ENCODE peak calls at places on chromosomes 12 and 14, in five cellular contexts. One of them, this sample, is unnamed.
A peak's percentile ranks its signal among the peaks of the same experiment; 100 is the strongest.

GRCh38 chr14:101478096-101478495 is 83.2 kb upstream of the DIO3 start:
- DNase-seq in fibroblast of lung: no peak
- DNase-seq in HepG2: no peak
- DNase-seq in colonic mucosa: peak; percentile 17
- DNase-seq in ovary: peak; percentile 13
- DNase-seq in this sample: no peak

GRCh38 chr12:46982629-46983392 is 96.6 kb upstream of the PCED1B start:
- DNase-seq in ovary: no peak
- DNase-seq in HepG2: no peak
- DNase-seq in fibroblast of lung: no peak
- DNase-seq in colonic mucosa: no peak
- DNase-seq in this sample: no peak

GRCh38 chr14:92644166-92644565 is 104.3 kb downstream of the LGMN start:
- DNase-seq in colonic mucosa: no peak
- DNase-seq in ovary: no peak
- DNase-seq in HepG2: no peak
- DNase-seq in fibroblast of lung: peak; percentile 75
- DNase-seq in this sample: no peak

GRCh38 chr12:113208041-113208934 is 13.0 kb upstream of the TPCN1 start:
- DNase-seq in colonic mucosa: peak; percentile 54
- DNase-seq in HepG2: no peak
- DNase-seq in ovary: no peak
- DNase-seq in fibroblast of lung: peak; percentile 47
- DNase-seq in this sample: peak; percentile 53

GRCh38 chr12:113961921-113962710 is 4.0 kb downstream of the RBM19 start:
- DNase-seq in HepG2: peak; percentile 20
- DNase-seq in fibroblast of lung: peak; percentile 12
- DNase-seq in colonic mucosa: no peak
- DNase-seq in ovary: no peak
- DNase-seq in this sample: no peak

GRCh38 chr12:59736786-59737185 is 141.0 kb downstream of the SLC16A7 start:
- DNase-seq in HepG2: no peak
- DNase-seq in ovary: no peak
- DNase-seq in fibroblast of lung: peak; percentile 91
- DNase-seq in colonic mucosa: no peak
- DNase-seq in this sample: no peak

GRCh38 chr12:3752741-3753486 is at the start of gene CRACR2A:
- DNase-seq in colonic mucosa: peak; percentile 79
- DNase-seq in ovary: peak; percentile 61
- DNase-seq in fibroblast of lung: peak; percentile 68
- DNase-seq in HepG2: no peak
- DNase-seq in this sample: peak; percentile 55

GRCh38 chr12:16939871-16940306 is 333.9 kb upstream of the LMO3 start:
- DNase-seq in HepG2: peak; percentile 80
- DNase-seq in fibroblast of lung: peak; percentile 76
- DNase-seq in ovary: no peak
- DNase-seq in colonic mucosa: peak; percentile 62
- DNase-seq in this sample: peak; percentile 57

GRCh38 chr12:74317078-74317581 is 220.5 kb upstream of the ATXN7L3B start:
- DNase-seq in fibroblast of lung: peak; percentile 67
- DNase-seq in colonic mucosa: no peak
- DNase-seq in HepG2: no peak
- DNase-seq in ovary: peak; percentile 80
- DNase-seq in this sample: no peak

GRCh38 chr14:20539906-20540305 is 20.9 kb downstream of the RNASE9 start:
- DNase-seq in colonic mucosa: no peak
- DNase-seq in HepG2: no peak
- DNase-seq in fibroblast of lung: no peak
- DNase-seq in ovary: no peak
- DNase-seq in this sample: no peak

GRCh38 chr12:47910486-47910885 is 5.7 kb upstream of the VDR start:
- DNase-seq in colonic mucosa: peak; percentile 17
- DNase-seq in fibroblast of lung: peak; percentile 9
- DNase-seq in HepG2: no peak
- DNase-seq in ovary: no peak
- DNase-seq in this sample: no peak

GRCh38 chr12:108349245-108349644 is 10.1 kb upstream of the CMKLR1 start:
- DNase-seq in ovary: peak; percentile 16
- DNase-seq in HepG2: no peak
- DNase-seq in colonic mucosa: no peak
- DNase-seq in fibroblast of lung: no peak
- DNase-seq in this sample: no peak

GRCh38 chr14:88245321-88245720 is 77.7 kb downstream of the KCNK10 start:
- DNase-seq in HepG2: no peak
- DNase-seq in ovary: no peak
- DNase-seq in colonic mucosa: no peak
- DNase-seq in fibroblast of lung: no peak
- DNase-seq in this sample: no peak

GRCh38 chr14:95440951-95441350 is 75.5 kb downstream of the SYNE3 start:
- DNase-seq in HepG2: no peak
- DNase-seq in fibroblast of lung: peak; percentile 13
- DNase-seq in ovary: no peak
- DNase-seq in colonic mucosa: no peak
- DNase-seq in this sample: no peak

GRCh38 chr14:72178517-72178916 is 246.3 kb downstream of the RGS6 start:
- DNase-seq in fibroblast of lung: no peak
- DNase-seq in HepG2: no peak
- DNase-seq in colonic mucosa: no peak
- DNase-seq in ovary: no peak
- DNase-seq in this sample: no peak

GRCh38 chr12:130183585-130184370 is 21.5 kb downstream of the FZD10 start:
- DNase-seq in colonic mucosa: no peak
- DNase-seq in HepG2: no peak
- DNase-seq in fibroblast of lung: no peak
- DNase-seq in ovary: no peak
- DNase-seq in this sample: no peak

GRCh38 chr12:31466768-31467167 is 124.2 kb downstream of the DENND5B start:
- DNase-seq in fibroblast of lung: peak; percentile 51
- DNase-seq in ovary: no peak
- DNase-seq in colonic mucosa: no peak
- DNase-seq in HepG2: no peak
- DNase-seq in this sample: no peak

GRCh38 chr12:39375206-39375808 is 67.6 kb downstream of the KIF21A start:
- DNase-seq in ovary: no peak
- DNase-seq in HepG2: peak; percentile 13
- DNase-seq in fibroblast of lung: peak; percentile 65
- DNase-seq in colonic mucosa: no peak
- DNase-seq in this sample: no peak

GRCh38 chr14:98766818-98767217 is 505.2 kb downstream of the BCL11B start:
- DNase-seq in fibroblast of lung: peak; percentile 1
- DNase-seq in ovary: no peak
- DNase-seq in colonic mucosa: no peak
- DNase-seq in HepG2: no peak
- DNase-seq in this sample: no peak

GRCh38 chr12:124390442-124391116 is 95.7 kb downstream of the RFLNA start:
- DNase-seq in HepG2: no peak
- DNase-seq in ovary: no peak
- DNase-seq in colonic mucosa: peak; percentile 44
- DNase-seq in fibroblast of lung: peak; percentile 85
- DNase-seq in this sample: peak; percentile 32

GRCh38 chr12:27555928-27556778 is 32.1 kb downstream of the PPFIBP1 start:
- DNase-seq in ovary: no peak
- DNase-seq in HepG2: no peak
- DNase-seq in colonic mucosa: no peak
- DNase-seq in fibroblast of lung: peak; percentile 82
- DNase-seq in this sample: no peak

GRCh38 chr14:100524233-100524932 is 62.8 kb downstream of the BEGAIN start:
- DNase-seq in colonic mucosa: peak; percentile 15
- DNase-seq in fibroblast of lung: no peak
- DNase-seq in ovary: no peak
- DNase-seq in HepG2: no peak
- DNase-seq in this sample: no peak

GRCh38 chr14:59028476-59029202 is 159.8 kb upstream of the DAAM1 start:
- DNase-seq in HepG2: peak; percentile 39
- DNase-seq in colonic mucosa: peak; percentile 66
- DNase-seq in fibroblast of lung: peak; percentile 95
- DNase-seq in ovary: peak; percentile 59
- DNase-seq in this sample: peak; percentile 68

GRCh38 chr14:21268612-21269251 is 510 bp downstream of the HNRNPC start:
- DNase-seq in colonic mucosa: peak; percentile 45
- DNase-seq in fibroblast of lung: peak; percentile 63
- DNase-seq in HepG2: peak; percentile 77
- DNase-seq in ovary: peak; percentile 20
- DNase-seq in this sample: peak; percentile 51

GRCh38 chr14:76924363-76925151 is 98.3 kb downstream of the LRRC74A start:
- DNase-seq in fibroblast of lung: peak; percentile 40
- DNase-seq in ovary: no peak
- DNase-seq in HepG2: peak; percentile 36
- DNase-seq in colonic mucosa: no peak
- DNase-seq in this sample: no peak

DNA sequence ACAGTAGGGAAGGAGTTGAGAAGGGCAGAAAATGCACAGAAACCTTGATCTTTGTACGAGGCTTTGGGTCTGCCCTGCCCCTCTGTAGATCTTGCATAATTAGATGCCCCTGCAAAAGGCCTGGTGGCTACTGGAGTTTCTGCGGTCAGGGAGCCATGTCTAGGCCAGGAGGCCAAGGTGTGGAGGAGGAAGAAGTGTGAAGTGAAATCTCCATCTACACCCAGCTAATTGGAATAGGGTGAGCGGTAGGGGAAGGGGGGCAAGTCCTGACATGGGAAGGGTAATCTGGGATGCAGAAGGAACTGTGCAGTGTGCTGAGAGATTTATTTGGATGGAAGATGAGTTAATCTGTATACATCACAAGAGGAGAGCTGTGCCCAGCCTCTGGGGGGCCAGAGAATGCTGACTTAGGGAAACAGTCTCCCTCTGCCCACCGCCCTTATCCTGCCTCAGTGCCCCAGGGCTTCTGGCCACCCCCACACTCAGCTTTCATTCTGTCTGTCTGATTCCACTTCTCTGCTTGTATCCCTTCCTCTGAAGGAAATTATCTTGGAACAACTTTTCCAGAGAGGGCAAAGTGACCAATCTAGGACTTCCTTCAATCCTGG is 5.4 kb downstream of the CYP27B1 start:
- DNase-seq in fibroblast of lung: no peak
- DNase-seq in HepG2: no peak
- DNase-seq in colonic mucosa: no peak
- DNase-seq in ovary: no peak
- DNase-seq in this sample: no peak
- H3K27me3 ChIP-seq in fibroblast of lung: peaks cover 27% of the 10 kb centered on the region
- H3K27me3 ChIP-seq in HepG2: peaks cover 6% of the 10 kb centered on the region
- H3K27me3 ChIP-seq in colonic mucosa: peaks cover 19% of the 10 kb centered on the region
- H3K27me3 ChIP-seq in ovary: no peaks in the 10 kb centered on the region
- H3K27me3 ChIP-seq in this sample: no peaks in the 10 kb centered on the region

DNA sequence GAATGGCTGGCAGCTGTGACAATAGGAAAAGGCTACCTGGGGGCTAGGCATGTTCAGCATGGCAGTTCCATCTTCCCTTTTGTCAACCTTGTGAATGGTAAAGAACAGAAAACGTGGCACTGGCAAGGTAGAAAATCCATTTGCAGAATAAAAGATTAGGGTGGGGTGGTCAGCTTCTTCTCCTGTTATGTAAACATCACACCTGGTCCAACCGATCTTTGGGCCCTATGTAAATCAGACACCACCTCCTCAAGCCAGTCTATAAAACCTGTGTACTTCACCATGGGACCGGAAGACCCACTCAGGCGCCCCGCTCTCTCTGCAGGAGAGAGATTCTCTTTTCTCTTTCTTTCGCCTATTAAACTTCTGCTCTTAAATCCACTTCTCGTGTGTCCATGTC is 19.6 kb upstream of the TMEM30B start:
- DNase-seq in colonic mucosa: no peak
- DNase-seq in ovary: no peak
- DNase-seq in HepG2: no peak
- DNase-seq in fibroblast of lung: no peak
- DNase-seq in this sample: no peak
- H3K27me3 ChIP-seq in colonic mucosa: no peaks in the 10 kb centered on the region
- H3K27me3 ChIP-seq in ovary: no peaks in the 10 kb centered on the region
- H3K27me3 ChIP-seq in HepG2: no peaks in the 10 kb centered on the region
- H3K27me3 ChIP-seq in fibroblast of lung: no peaks in the 10 kb centered on the region
- H3K27me3 ChIP-seq in this sample: no peaks in the 10 kb centered on the region

DNA sequence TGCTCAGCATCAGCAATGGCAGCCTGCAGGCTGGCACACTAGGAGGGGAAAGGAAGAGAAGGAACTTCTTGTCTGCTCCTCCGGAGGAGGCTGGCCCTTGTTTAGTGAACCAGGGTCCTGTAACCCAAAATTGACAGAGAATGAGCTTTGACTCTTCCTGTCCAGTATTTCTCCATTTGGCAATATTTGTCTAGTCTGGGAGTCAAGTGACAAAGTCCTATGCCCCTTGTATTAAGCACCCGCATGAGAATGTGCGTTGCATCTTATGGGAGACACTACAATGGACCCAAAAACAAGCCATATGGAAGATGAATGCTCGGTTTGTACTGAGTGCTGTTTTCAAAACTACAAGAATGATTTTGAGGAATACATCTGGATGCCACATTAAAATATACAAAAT is 3.8 kb downstream of the KRT6C start:
- DNase-seq in fibroblast of lung: no peak
- DNase-seq in HepG2: no peak
- DNase-seq in ovary: no peak
- DNase-seq in colonic mucosa: no peak
- DNase-seq in this sample: no peak
- H3K27me3 ChIP-seq in fibroblast of lung: no peaks in the 10 kb centered on the region
- H3K27me3 ChIP-seq in HepG2: no peaks in the 10 kb centered on the region
- H3K27me3 ChIP-seq in ovary: no peaks in the 10 kb centered on the region
- H3K27me3 ChIP-seq in colonic mucosa: no peaks in the 10 kb centered on the region
- H3K27me3 ChIP-seq in this sample: no peaks in the 10 kb centered on the region

GRCh38 chr12:52324068-52324444 is 2.9 kb upstream of the KRT83 start:
- DNase-seq in ovary: no peak
- DNase-seq in HepG2: no peak
- DNase-seq in colonic mucosa: no peak
- DNase-seq in fibroblast of lung: no peak
- DNase-seq in this sample: no peak
- H3K27me3 ChIP-seq in ovary: no peaks in the 10 kb centered on the region
- H3K27me3 ChIP-seq in HepG2: peaks cover 41% of the 10 kb centered on the region
- H3K27me3 ChIP-seq in colonic mucosa: peaks cover 3% of the 10 kb centered on the region
- H3K27me3 ChIP-seq in fibroblast of lung: peaks cover 29% of the 10 kb centered on the region
- H3K27me3 ChIP-seq in this sample: no peaks in the 10 kb centered on the region

GRCh38 chr12:6824962-6825381 is 3.2 kb upstream of the P3H3 start:
- DNase-seq in ovary: no peak
- DNase-seq in colonic mucosa: no peak
- DNase-seq in HepG2: no peak
- DNase-seq in fibroblast of lung: peak; percentile 71
- DNase-seq in this sample: no peak

GRCh38 chr12:6827437-6827894 is 741 bp upstream of the P3H3 start:
- DNase-seq in HepG2: peak; percentile 67
- DNase-seq in ovary: peak; percentile 90
- DNase-seq in colonic mucosa: peak; percentile 86
- DNase-seq in fibroblast of lung: peak; percentile 78
- DNase-seq in this sample: peak; percentile 60

GRCh38 chr12:6826734-6827436 is 1.3 kb upstream of the P3H3 start:
- DNase-seq in HepG2: no peak
- DNase-seq in fibroblast of lung: no peak
- DNase-seq in ovary: no peak
- DNase-seq in colonic mucosa: no peak
- DNase-seq in this sample: no peak

GRCh38 chr12:6825398-6826124 is 2.6 kb upstream of the P3H3 start:
- DNase-seq in colonic mucosa: peak; percentile 91
- DNase-seq in fibroblast of lung: peak; percentile 74
- DNase-seq in HepG2: peak; percentile 67
- DNase-seq in ovary: peak; percentile 73
- DNase-seq in this sample: peak; percentile 76

GRCh38 chr12:6826125-6826733 is 2.0 kb upstream of the P3H3 start:
- DNase-seq in colonic mucosa: no peak
- DNase-seq in fibroblast of lung: no peak
- DNase-seq in HepG2: no peak
- DNase-seq in ovary: no peak
- DNase-seq in this sample: no peak
- H3K27me3 ChIP-seq in colonic mucosa: peaks cover 32% of the 10 kb centered on the region
- H3K27me3 ChIP-seq in fibroblast of lung: peaks cover 2% of the 10 kb centered on the region
- H3K27me3 ChIP-seq in HepG2: no peaks in the 10 kb centered on the region
- H3K27me3 ChIP-seq in ovary: no peaks in the 10 kb centered on the region
- H3K27me3 ChIP-seq in this sample: peaks cover 2% of the 10 kb centered on the region